ENCODE peak calls at places on chromosomes 6 and 20, in four cellular contexts. F, O, Q and S are unnamed samples.

GRCh38 chr6:121847806-121848522 is 412.5 kb downstream of the GJA1 start:
- DNase-seq in F (no peak), O (peak), Q (no peak), S (no peak)

GRCh38 chr6:150830409-150831165 is 34.9 kb upstream of the MTHFD1L start:
- DNase-seq in F (no peak), O (no peak), Q (no peak), S (no peak)

GRCh38 chr20:58776109-58776508 is 74.6 kb downstream of the GNAS-AS1 start:
- DNase-seq in F (no peak), O (no peak), Q (no peak), S (no peak)

GRCh38 chr20:38805958-38806854 is 709 bp downstream of the PPP1R16B start:
- DNase-seq in F (peak), O (no peak), Q (peak), S (peak)

GRCh38 chr20:57596998-57597939 is 23.0 kb downstream of the ZBP1 start:
- DNase-seq in F (no peak), O (peak), Q (peak), S (peak)

GRCh38 chr20:15387228-15387627 is 1049.8 kb upstream of the FLRT3 start:
- DNase-seq in F (no peak), O (no peak), Q (no peak), S (no peak)

GRCh38 chr20:36173451-36173933 is 19.0 kb downstream of the EPB41L1 start:
- DNase-seq in F (no peak), O (peak), Q (no peak), S (no peak)

GRCh38 chr20:56414842-56415765 is 3.0 kb downstream of the CASS4 start:
- DNase-seq in F (no peak), O (no peak), Q (no peak), S (peak)

GRCh38 chr6:149484733-149485700 is at the start of gene ZC3H12D:
- DNase-seq in F (no peak), O (no peak), Q (peak), S (peak)

GRCh38 chr20:23672158-23672557 is 16.7 kb downstream of the CST4 start:
- DNase-seq in F (no peak), O (no peak), Q (no peak), S (no peak)

GRCh38 chr6:28353981-28354676 is 4.4 kb downstream of the ZKSCAN3 start:
- DNase-seq in F (peak), O (no peak), Q (no peak), S (no peak)

GRCh38 chr20:33482581-33482980 is 7.3 kb upstream of the CBFA2T2 start:
- DNase-seq in F (no peak), O (peak), Q (no peak), S (no peak)

GRCh38 chr6:134630468-134631180 is 312.7 kb upstream of the SGK1 start:
- DNase-seq in F (no peak), O (no peak), Q (no peak), S (no peak)

GRCh38 chr6:71533939-71534379 is 245.3 kb downstream of the OGFRL1 start:
- DNase-seq in F (no peak), O (peak), Q (no peak), S (no peak)

GRCh38 chr6:157792671-157793070 is 30.4 kb upstream of the SNX9 start:
- DNase-seq in F (no peak), O (no peak), Q (no peak), S (no peak)